ENCODE peak calls at places on chromosome 1, in five cellular contexts. C is cardiac fibroblast, X is kidney, Y is lower leg skin, O is lower lobe of right lung. S is an unnamed sample.

GRCh38 chr1:10704383-10704882 is 92.0 kb downstream of the CASZ1 start:
- DNase-seq in C (no peak), X (peak), Y (no peak), O (no peak), S (no peak)

GRCh38 chr1:18304151-18304869 is 176.4 kb upstream of the KLHDC7A start:
- DNase-seq in C (no peak), X (no peak), Y (no peak), O (no peak), S (no peak)

GRCh38 chr1:240193699-240194098 is 102.0 kb downstream of the FMN2 start:
- DNase-seq in C (peak), X (no peak), Y (no peak), O (no peak), S (peak)

GRCh38 chr1:36342426-36343185 is 19.2 kb upstream of the EVA1B start:
- DNase-seq in C (peak), X (no peak), Y (no peak), O (peak), S (peak)

GRCh38 chr1:1085911-1086841 is 12.1 kb upstream of the RNF223 start:
- DNase-seq in C (no peak), X (peak), Y (peak), O (no peak), S (no peak)

GRCh38 chr1:77605246-77606026 is 77.0 kb downstream of the ZZZ3 start:
- DNase-seq in C (peak), X (peak), Y (peak), O (peak), S (peak)

GRCh38 chr1:56223962-56224361 is 355.4 kb downstream of the PLPP3 start:
- DNase-seq in C (no peak), X (no peak), Y (no peak), O (no peak), S (no peak)

GRCh38 chr1:31714442-31715096 is 10.8 kb upstream of the COL16A1 start:
- DNase-seq in C (peak), X (peak), Y (peak), O (no peak), S (peak)

GRCh38 chr1:239920214-239920613 is 171.5 kb upstream of the FMN2 start:
- DNase-seq in C (no peak), X (no peak), Y (no peak), O (no peak), S (no peak)

GRCh38 chr1:96206451-96206850 is 515.1 kb upstream of the PTBP2 start:
- DNase-seq in C (no peak), X (no peak), Y (no peak), O (no peak), S (no peak)

GRCh38 chr1:202844935-202845334 is 34.2 kb downstream of the PCAT6 start:
- DNase-seq in C (peak), X (no peak), Y (no peak), O (no peak), S (no peak)

GRCh38 chr1:230681599-230681998 is 32.3 kb downstream of the AGT start:
- DNase-seq in C (peak), X (no peak), Y (no peak), O (no peak), S (peak)

GRCh38 chr1:219312967-219313366 is 139.3 kb downstream of the LYPLAL1 start:
- DNase-seq in C (peak), X (no peak), Y (no peak), O (no peak), S (peak)

GRCh38 chr1:57019240-57019805 is 53.5 kb upstream of the C8B start:
- DNase-seq in C (no peak), X (no peak), Y (no peak), O (no peak), S (no peak)

GRCh38 chr1:22625262-22625925 is 11.0 kb upstream of the C1QA start:
- DNase-seq in C (peak), X (no peak), Y (no peak), O (no peak), S (peak)

GRCh38 chr1:30149226-30149625 is 574.2 kb downstream of the MATN1 start:
- DNase-seq in C (no peak), X (no peak), Y (no peak), O (no peak), S (no peak)

GRCh38 chr1:53116307-53116810 is 26.1 kb downstream of the SLC1A7 start:
- DNase-seq in C (no peak), X (no peak), Y (no peak), O (no peak), S (no peak)

GRCh38 chr1:150973826-150974579 is 632 bp downstream of the CERS2 start:
- DNase-seq in C (no peak), X (peak), Y (no peak), O (peak), S (no peak)

GRCh38 chr1:55195523-55196233 is 19.5 kb downstream of the USP24 start:
- DNase-seq in C (peak), X (no peak), Y (no peak), O (no peak), S (peak)

GRCh38 chr1:200429221-200429751 is 19.4 kb upstream of the ZNF281 start:
- DNase-seq in C (peak), X (no peak), Y (no peak), O (no peak), S (peak)

GRCh38 chr1:101028466-101028865 is 2.9 kb upstream of the DPH5 start:
- DNase-seq in C (no peak), X (no peak), Y (no peak), O (no peak), S (no peak)

GRCh38 chr1:52294580-52294979 is 71.4 kb downstream of the CC2D1B start:
- DNase-seq in C (no peak), X (no peak), Y (no peak), O (no peak), S (peak)

GRCh38 chr1:206713070-206713469 is 28.4 kb downstream of the MAPKAPK2 start:
- DNase-seq in C (no peak), X (no peak), Y (no peak), O (no peak), S (no peak)

GRCh38 chr1:163278602-163279001 is 43.2 kb upstream of the NUF2 start:
- DNase-seq in C (no peak), X (no peak), Y (no peak), O (no peak), S (no peak)

GRCh38 chr1:158803681-158804080 is 22.7 kb upstream of the OR6N2 start:
- DNase-seq in C (no peak), X (no peak), Y (no peak), O (no peak), S (no peak)

GRCh38 chr1:242228991-242229390 is 230.1 kb upstream of the MAP1LC3C start:
- DNase-seq in C (no peak), X (no peak), Y (no peak), O (no peak), S (no peak)

GRCh38 chr1:65793359-65793732 is 651 bp downstream of the PDE4B start:
- DNase-seq in C (no peak), X (peak), Y (no peak), O (no peak), S (no peak)

GRCh38 chr1:227374846-227375245 is 56.6 kb upstream of the CDC42BPA start:
- DNase-seq in C (no peak), X (no peak), Y (no peak), O (no peak), S (no peak)

GRCh38 chr1:221778535-221779142 is 36.8 kb upstream of the DUSP10 start:
- DNase-seq in C (no peak), X (no peak), Y (no peak), O (peak), S (no peak)

GRCh38 chr1:197955486-197956394 is 38.6 kb downstream of the LHX9 start:
- DNase-seq in C (peak), X (no peak), Y (no peak), O (no peak), S (peak)

GRCh38 chr1:910311-910880 is 13.3 kb upstream of the SAMD11 start:
- DNase-seq in C (no peak), X (peak), Y (peak), O (peak), S (no peak)

GRCh38 chr1:91745649-91746383 is 140.1 kb downstream of the TGFBR3 start:
- DNase-seq in C (peak), X (no peak), Y (no peak), O (no peak), S (no peak)

GRCh38 chr1:91746728-91747338 is 139.1 kb downstream of the TGFBR3 start:
- DNase-seq in C (no peak), X (no peak), Y (no peak), O (no peak), S (no peak)

GRCh38 chr1:91747666-91748065 is 138.3 kb downstream of the TGFBR3 start:
- DNase-seq in C (no peak), X (no peak), Y (peak), O (no peak), S (no peak)

GRCh38 chr1:91742848-91743292 is 143.1 kb downstream of the TGFBR3 start:
- DNase-seq in C (peak), X (no peak), Y (no peak), O (no peak), S (peak)

GRCh38 chr1:91744973-91745648 is 140.8 kb downstream of the TGFBR3 start:
- DNase-seq in C (peak), X (no peak), Y (no peak), O (no peak), S (peak)
- TF ChIP-seq CTCF in C (no peak), X (peak), Y (no peak), O (peak), S (peak)

GRCh38 chr1:14924012-14924452 is 229.5 kb upstream of the TMEM51 start:
- DNase-seq in C (peak), X (peak), Y (peak), O (peak), S (peak)
- H3K4me3 ChIP-seq in C (peak), X (no peak), Y (no peak), O (peak), S (peak)

GRCh38 chr1:154683820-154684219 is 75.8 kb upstream of the ADAR start:
- DNase-seq in C (no peak), X (no peak), Y (no peak), O (no peak), S (no peak)
- TF ChIP-seq CTCF in C (no peak), X (no peak), Y (no peak), O (no peak), S (no peak)

DNA sequence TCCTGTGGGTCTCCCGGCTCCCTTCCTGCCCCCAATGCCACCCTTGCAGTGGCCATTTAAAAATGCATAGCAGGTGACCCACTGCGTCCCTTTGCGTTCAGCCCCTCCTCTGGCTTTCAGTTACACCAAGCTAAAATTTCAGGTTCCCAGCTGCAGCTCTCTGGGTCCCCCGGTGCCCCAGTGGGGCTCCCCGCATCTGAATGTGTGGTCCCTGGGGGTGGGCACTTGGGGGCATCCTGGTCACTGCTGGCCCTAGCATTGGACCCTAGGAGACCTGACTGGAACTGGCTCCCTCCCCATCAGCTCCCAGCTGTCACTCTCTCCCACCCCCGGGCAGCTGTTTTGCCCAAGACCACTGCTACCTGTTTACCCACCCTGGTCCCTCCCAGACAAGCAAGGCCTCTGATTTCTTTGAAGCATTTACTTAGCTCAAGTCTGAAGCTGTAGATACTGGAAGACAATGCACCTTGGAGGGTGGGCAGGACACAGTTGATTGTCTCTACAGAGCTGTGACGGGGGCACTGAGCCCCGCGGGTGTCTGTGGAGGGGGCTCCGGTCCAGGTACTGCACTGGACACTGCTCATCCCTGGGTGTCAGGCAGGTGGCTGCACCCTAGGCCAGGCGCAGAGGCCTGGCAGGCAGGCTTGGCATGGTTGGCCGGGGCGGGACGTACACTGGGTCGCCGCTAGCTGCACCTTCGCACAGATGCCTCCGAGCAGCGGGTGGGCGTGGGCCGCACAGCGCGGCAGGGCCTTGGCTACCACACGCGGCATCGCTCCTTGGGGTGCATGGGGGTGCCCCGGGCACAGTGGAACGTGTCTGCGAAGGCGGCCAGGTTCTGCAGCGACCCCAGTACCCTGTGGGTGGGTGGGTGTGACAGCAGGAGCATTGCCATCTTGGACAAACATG is 3.9 kb downstream of the PRXL2B start:
- DNase-seq in C (no peak), X (peak), Y (no peak), O (peak), S (no peak)
- H3K4me3 ChIP-seq in C (no peak), X (no peak), Y (no peak), O (no peak), S (no peak)

GRCh38 chr1:161132410-161133219 is at the start of gene DEDD:
- DNase-seq in C (peak), X (peak), Y (peak), O (peak), S (peak)
- TF ChIP-seq CTCF in C (no peak), X (no peak), Y (no peak), O (no peak), S (no peak)

DNA sequence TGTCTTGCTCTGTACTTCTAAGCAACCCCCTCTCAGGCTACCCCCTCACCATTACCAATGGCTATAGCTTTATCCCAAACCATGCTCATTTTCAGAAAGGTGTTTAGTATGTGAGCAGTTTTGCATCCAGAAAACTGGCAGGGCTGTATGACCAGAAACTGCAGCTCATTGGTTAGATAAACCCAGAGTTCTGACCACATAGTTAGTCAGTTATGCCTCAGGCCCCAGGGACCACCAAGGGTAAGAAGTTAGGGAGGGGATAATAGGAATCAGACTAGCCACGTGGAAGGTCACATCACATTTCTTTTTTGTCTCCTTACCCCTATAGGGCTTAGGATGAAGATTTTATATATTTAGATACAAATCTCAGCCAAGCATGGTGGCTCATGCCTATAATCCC is 1.2 kb downstream of the ITGA10 start:
- DNase-seq in C (peak), X (no peak), Y (no peak), O (no peak), S (peak)
- H3K4me3 ChIP-seq in C (peak), X (no peak), Y (no peak), O (no peak), S (no peak)

DNA sequence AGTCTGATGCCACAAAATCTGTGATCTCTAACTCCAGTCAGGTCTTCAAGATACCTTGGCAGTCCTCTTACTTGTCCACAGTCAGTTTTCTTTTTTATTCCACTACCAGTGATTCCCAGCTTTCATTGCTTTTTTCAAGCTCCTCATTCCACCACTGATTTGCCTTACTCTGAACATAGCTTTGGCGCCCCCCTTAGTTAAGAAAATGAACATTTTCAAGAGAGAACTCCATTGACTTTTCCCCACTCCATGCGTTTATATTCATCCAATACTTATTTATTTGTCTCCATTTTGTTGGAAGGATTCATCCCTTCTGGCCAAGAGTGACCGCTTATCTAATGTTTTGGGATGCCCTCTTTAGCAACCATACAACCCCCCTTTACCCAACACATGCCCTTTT is 33.9 kb upstream of the IPO9 start:
- DNase-seq in C (peak), X (no peak), Y (no peak), O (no peak), S (peak)
- TF ChIP-seq CTCF in C (peak), X (peak), Y (no peak), O (no peak), S (peak)

S was measured in fibroblast of the aortic adventitia.